ENCODE peak calls at places on chromosome 5, in five cellular contexts. One of them, this sample, is unnamed. For H3K36me3, the result is how much of the 10 kb centered on the place peaks cover.

GRCh38 chr5:122099060-122099790 is 21.2 kb upstream of the LOX start:
- DNase-seq in fibroblast of lung: peak
- DNase-seq in CD8-positive, alpha-beta T cell: no peak
- DNase-seq in CD4-positive, alpha-beta memory T cell: no peak
- DNase-seq in mammary epithelial cell: peak
- DNase-seq in this sample: no peak

GRCh38 chr5:88374391-88374790 is 105.7 kb upstream of the TMEM161B start:
- DNase-seq in CD8-positive, alpha-beta T cell: no peak
- DNase-seq in CD4-positive, alpha-beta memory T cell: no peak
- DNase-seq in fibroblast of lung: no peak
- DNase-seq in mammary epithelial cell: no peak
- DNase-seq in this sample: no peak

GRCh38 chr5:77358566-77359205 is 133.4 kb downstream of the WDR41 start:
- DNase-seq in mammary epithelial cell: peak
- DNase-seq in fibroblast of lung: peak
- DNase-seq in CD8-positive, alpha-beta T cell: no peak
- DNase-seq in CD4-positive, alpha-beta memory T cell: no peak
- DNase-seq in this sample: no peak

GRCh38 chr5:36730537-36731216 is 124.3 kb downstream of the SLC1A3 start:
- DNase-seq in mammary epithelial cell: no peak
- DNase-seq in CD4-positive, alpha-beta memory T cell: no peak
- DNase-seq in fibroblast of lung: no peak
- DNase-seq in CD8-positive, alpha-beta T cell: no peak
- DNase-seq in this sample: no peak

GRCh38 chr5:132003170-132003744 is 8.2 kb downstream of the ACSL6 start:
- DNase-seq in CD4-positive, alpha-beta memory T cell: no peak
- DNase-seq in mammary epithelial cell: no peak
- DNase-seq in fibroblast of lung: peak
- DNase-seq in CD8-positive, alpha-beta T cell: no peak
- DNase-seq in this sample: no peak

GRCh38 chr5:2709996-2710689 is 41.3 kb downstream of the IRX2 start:
- DNase-seq in CD4-positive, alpha-beta memory T cell: no peak
- DNase-seq in mammary epithelial cell: no peak
- DNase-seq in fibroblast of lung: no peak
- DNase-seq in CD8-positive, alpha-beta T cell: no peak
- DNase-seq in this sample: no peak

GRCh38 chr5:94777163-94777885 is 158.9 kb downstream of the SLF1 start:
- DNase-seq in CD8-positive, alpha-beta T cell: no peak
- DNase-seq in fibroblast of lung: peak
- DNase-seq in mammary epithelial cell: no peak
- DNase-seq in CD4-positive, alpha-beta memory T cell: no peak
- DNase-seq in this sample: peak

GRCh38 chr5:6780802-6781391 is 67.7 kb downstream of the TENT4A start:
- DNase-seq in fibroblast of lung: no peak
- DNase-seq in CD8-positive, alpha-beta T cell: no peak
- DNase-seq in CD4-positive, alpha-beta memory T cell: peak
- DNase-seq in mammary epithelial cell: no peak
- DNase-seq in this sample: peak

GRCh38 chr5:77452351-77452750 is 39.8 kb downstream of the WDR41 start:
- DNase-seq in CD4-positive, alpha-beta memory T cell: no peak
- DNase-seq in fibroblast of lung: peak
- DNase-seq in mammary epithelial cell: no peak
- DNase-seq in CD8-positive, alpha-beta T cell: no peak
- DNase-seq in this sample: no peak

GRCh38 chr5:28408186-28408585 is 1369.8 kb upstream of the CDH9 start:
- DNase-seq in fibroblast of lung: no peak
- DNase-seq in mammary epithelial cell: peak
- DNase-seq in CD8-positive, alpha-beta T cell: no peak
- DNase-seq in CD4-positive, alpha-beta memory T cell: no peak
- DNase-seq in this sample: no peak

GRCh38 chr5:93079046-93079445 is 502.0 kb downstream of the NR2F1-AS1 start:
- DNase-seq in mammary epithelial cell: no peak
- DNase-seq in CD4-positive, alpha-beta memory T cell: no peak
- DNase-seq in fibroblast of lung: no peak
- DNase-seq in CD8-positive, alpha-beta T cell: no peak
- DNase-seq in this sample: no peak

GRCh38 chr5:175853573-175854230 is 17.7 kb upstream of the CPLX2 start:
- DNase-seq in CD4-positive, alpha-beta memory T cell: no peak
- DNase-seq in fibroblast of lung: no peak
- DNase-seq in CD8-positive, alpha-beta T cell: no peak
- DNase-seq in mammary epithelial cell: no peak
- DNase-seq in this sample: no peak

GRCh38 chr5:100794844-100795243 is 108.2 kb downstream of the ST8SIA4 start:
- DNase-seq in CD8-positive, alpha-beta T cell: no peak
- DNase-seq in fibroblast of lung: no peak
- DNase-seq in mammary epithelial cell: no peak
- DNase-seq in CD4-positive, alpha-beta memory T cell: no peak
- DNase-seq in this sample: no peak

GRCh38 chr5:167208911-167209310 is 1082.5 kb upstream of the WWC1 start:
- DNase-seq in fibroblast of lung: no peak
- DNase-seq in CD4-positive, alpha-beta memory T cell: no peak
- DNase-seq in mammary epithelial cell: no peak
- DNase-seq in CD8-positive, alpha-beta T cell: no peak
- DNase-seq in this sample: no peak

GRCh38 chr5:40770764-40771163 is 15.0 kb upstream of the TTC33 start:
- DNase-seq in CD4-positive, alpha-beta memory T cell: no peak
- DNase-seq in CD8-positive, alpha-beta T cell: no peak
- DNase-seq in fibroblast of lung: no peak
- DNase-seq in mammary epithelial cell: no peak
- DNase-seq in this sample: no peak
- H3K36me3 ChIP-seq in CD4-positive, alpha-beta memory T cell: under half
- H3K36me3 ChIP-seq in CD8-positive, alpha-beta T cell: under half
- H3K36me3 ChIP-seq in fibroblast of lung: under half
- H3K36me3 ChIP-seq in mammary epithelial cell: under half
- H3K36me3 ChIP-seq in this sample: under half

GRCh38 chr5:140576776-140577201 is 12.2 kb downstream of the SLC35A4 start:
- DNase-seq in CD4-positive, alpha-beta memory T cell: no peak
- DNase-seq in fibroblast of lung: no peak
- DNase-seq in CD8-positive, alpha-beta T cell: no peak
- DNase-seq in mammary epithelial cell: no peak
- DNase-seq in this sample: no peak

GRCh38 chr5:140575309-140575708 is 10.7 kb downstream of the SLC35A4 start:
- DNase-seq in CD8-positive, alpha-beta T cell: no peak
- DNase-seq in mammary epithelial cell: peak
- DNase-seq in fibroblast of lung: peak
- DNase-seq in CD4-positive, alpha-beta memory T cell: no peak
- DNase-seq in this sample: no peak

GRCh38 chr5:140573683-140574082 is 9.1 kb downstream of the SLC35A4 start:
- DNase-seq in CD4-positive, alpha-beta memory T cell: no peak
- DNase-seq in CD8-positive, alpha-beta T cell: no peak
- DNase-seq in fibroblast of lung: no peak
- DNase-seq in mammary epithelial cell: no peak
- DNase-seq in this sample: no peak

GRCh38 chr5:140571105-140571504 is 6.5 kb downstream of the SLC35A4 start:
- DNase-seq in mammary epithelial cell: no peak
- DNase-seq in CD4-positive, alpha-beta memory T cell: no peak
- DNase-seq in fibroblast of lung: no peak
- DNase-seq in CD8-positive, alpha-beta T cell: no peak
- DNase-seq in this sample: no peak

DNA sequence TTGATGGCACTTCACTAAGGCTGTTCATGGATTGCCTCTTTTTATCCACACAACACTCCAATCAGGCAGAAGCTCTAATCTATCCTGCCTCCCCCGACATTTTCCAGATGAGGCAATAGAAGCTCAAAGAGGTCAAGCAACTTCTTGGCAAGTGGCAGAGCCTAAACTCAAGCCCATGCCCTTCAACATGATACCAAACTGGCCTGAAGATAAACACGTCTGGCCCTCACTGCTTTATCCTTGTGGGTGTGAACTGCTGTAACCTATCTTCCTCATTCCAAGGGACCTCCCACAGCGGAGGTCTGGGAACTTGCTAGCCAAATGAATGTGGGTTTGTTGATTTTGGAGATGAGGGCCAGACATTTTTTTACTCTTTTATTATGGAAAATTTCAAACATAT is 9.5 kb downstream of the SLC35A4 start:
- DNase-seq in fibroblast of lung: no peak
- DNase-seq in CD8-positive, alpha-beta T cell: no peak
- DNase-seq in mammary epithelial cell: no peak
- DNase-seq in CD4-positive, alpha-beta memory T cell: no peak
- DNase-seq in this sample: no peak
- H3K4me3 ChIP-seq in fibroblast of lung: no peak
- H3K4me3 ChIP-seq in CD8-positive, alpha-beta T cell: no peak
- H3K4me3 ChIP-seq in mammary epithelial cell: no peak
- H3K4me3 ChIP-seq in CD4-positive, alpha-beta memory T cell: no peak
- H3K4me3 ChIP-seq in this sample: no peak

GRCh38 chr5:149061341-149061740 is 1.5 kb downstream of the SH3TC2 start:
- DNase-seq in mammary epithelial cell: no peak
- DNase-seq in CD4-positive, alpha-beta memory T cell: no peak
- DNase-seq in CD8-positive, alpha-beta T cell: no peak
- DNase-seq in fibroblast of lung: no peak
- DNase-seq in this sample: no peak
- H3K36me3 ChIP-seq in mammary epithelial cell: under half
- H3K36me3 ChIP-seq in CD4-positive, alpha-beta memory T cell: under half
- H3K36me3 ChIP-seq in CD8-positive, alpha-beta T cell: under half
- H3K36me3 ChIP-seq in fibroblast of lung: under half
- H3K36me3 ChIP-seq in this sample: under half

GRCh38 chr5:173671121-173671949 is 54.9 kb upstream of the BOD1 start:
- DNase-seq in CD8-positive, alpha-beta T cell: no peak
- DNase-seq in CD4-positive, alpha-beta memory T cell: no peak
- DNase-seq in fibroblast of lung: peak
- DNase-seq in mammary epithelial cell: no peak
- DNase-seq in this sample: no peak
- H3K4me3 ChIP-seq in CD8-positive, alpha-beta T cell: no peak
- H3K4me3 ChIP-seq in CD4-positive, alpha-beta memory T cell: no peak
- H3K4me3 ChIP-seq in fibroblast of lung: no peak
- H3K4me3 ChIP-seq in mammary epithelial cell: no peak
- H3K4me3 ChIP-seq in this sample: no peak

DNA sequence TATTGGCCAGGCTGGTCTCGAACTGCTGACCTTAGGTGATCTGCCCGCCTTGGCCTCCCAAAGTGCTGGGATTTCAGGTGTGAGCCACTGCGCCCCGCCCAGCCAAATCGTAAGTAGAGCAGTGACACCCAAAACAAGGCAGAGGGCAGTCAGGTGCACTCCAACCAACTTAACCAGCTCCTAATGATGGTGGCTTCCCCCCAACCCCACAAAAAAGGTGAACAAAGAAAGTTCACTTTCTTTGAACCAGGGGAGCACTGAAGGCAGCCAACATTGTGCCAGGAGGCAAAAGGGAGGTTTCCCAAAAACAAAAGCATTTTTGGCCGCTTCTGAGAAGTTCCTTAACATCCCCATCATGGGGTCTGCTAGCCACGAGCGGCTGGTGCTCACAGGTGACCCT is 9.6 kb downstream of the GMCL2 start:
- DNase-seq in mammary epithelial cell: no peak
- DNase-seq in fibroblast of lung: no peak
- DNase-seq in CD8-positive, alpha-beta T cell: no peak
- DNase-seq in CD4-positive, alpha-beta memory T cell: no peak
- DNase-seq in this sample: no peak
- H3K36me3 ChIP-seq in mammary epithelial cell: under half
- H3K36me3 ChIP-seq in fibroblast of lung: under half
- H3K36me3 ChIP-seq in CD8-positive, alpha-beta T cell: under half
- H3K36me3 ChIP-seq in CD4-positive, alpha-beta memory T cell: under half
- H3K36me3 ChIP-seq in this sample: under half

GRCh38 chr5:1103093-1103492 is 8.8 kb downstream of the SLC12A7 start:
- DNase-seq in CD8-positive, alpha-beta T cell: no peak
- DNase-seq in mammary epithelial cell: no peak
- DNase-seq in CD4-positive, alpha-beta memory T cell: no peak
- DNase-seq in fibroblast of lung: no peak
- DNase-seq in this sample: no peak

GRCh38 chr5:1105350-1106265 is 6.3 kb downstream of the SLC12A7 start:
- DNase-seq in CD8-positive, alpha-beta T cell: peak
- DNase-seq in mammary epithelial cell: no peak
- DNase-seq in fibroblast of lung: no peak
- DNase-seq in CD4-positive, alpha-beta memory T cell: peak
- DNase-seq in this sample: no peak

GRCh38 chr5:1101991-1102713 is 9.7 kb downstream of the SLC12A7 start:
- DNase-seq in CD4-positive, alpha-beta memory T cell: no peak
- DNase-seq in CD8-positive, alpha-beta T cell: no peak
- DNase-seq in fibroblast of lung: no peak
- DNase-seq in mammary epithelial cell: no peak
- DNase-seq in this sample: no peak

GRCh38 chr5:1104327-1105006 is 7.4 kb downstream of the SLC12A7 start:
- DNase-seq in fibroblast of lung: no peak
- DNase-seq in mammary epithelial cell: no peak
- DNase-seq in CD8-positive, alpha-beta T cell: no peak
- DNase-seq in CD4-positive, alpha-beta memory T cell: peak
- DNase-seq in this sample: no peak

GRCh38 chr5:1103505-1104326 is 8.1 kb downstream of the SLC12A7 start:
- DNase-seq in fibroblast of lung: peak
- DNase-seq in CD4-positive, alpha-beta memory T cell: peak
- DNase-seq in mammary epithelial cell: no peak
- DNase-seq in CD8-positive, alpha-beta T cell: no peak
- DNase-seq in this sample: no peak
- H3K4me3 ChIP-seq in fibroblast of lung: no peak
- H3K4me3 ChIP-seq in CD4-positive, alpha-beta memory T cell: peak
- H3K4me3 ChIP-seq in mammary epithelial cell: no peak
- H3K4me3 ChIP-seq in CD8-positive, alpha-beta T cell: peak
- H3K4me3 ChIP-seq in this sample: no peak

DNA sequence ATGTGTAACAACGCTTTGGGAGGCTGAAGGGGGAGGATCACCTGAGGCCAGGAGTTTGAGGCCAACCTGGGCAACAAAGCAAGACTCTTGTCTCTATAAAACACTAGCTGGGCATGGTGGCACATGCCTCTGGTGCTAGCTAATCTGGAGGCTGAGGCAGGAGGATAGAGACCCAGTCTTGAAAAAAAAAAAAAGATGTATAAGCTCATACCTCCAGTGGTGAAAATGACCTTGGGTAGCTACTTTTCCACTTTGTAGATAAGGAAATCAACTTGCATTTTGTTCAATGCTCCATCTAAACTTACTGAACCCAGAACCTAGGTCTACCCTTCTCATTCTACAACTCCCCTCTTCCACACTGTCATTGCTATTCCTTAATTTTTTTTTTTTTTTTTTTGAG is 16.5 kb downstream of the ARRDC3 start:
- DNase-seq in CD8-positive, alpha-beta T cell: no peak
- DNase-seq in fibroblast of lung: no peak
- DNase-seq in CD4-positive, alpha-beta memory T cell: no peak
- DNase-seq in mammary epithelial cell: no peak
- DNase-seq in this sample: no peak
- H3K36me3 ChIP-seq in CD8-positive, alpha-beta T cell: under half
- H3K36me3 ChIP-seq in fibroblast of lung: under half
- H3K36me3 ChIP-seq in CD4-positive, alpha-beta memory T cell: under half
- H3K36me3 ChIP-seq in mammary epithelial cell: under half
- H3K36me3 ChIP-seq in this sample: under half

DNA sequence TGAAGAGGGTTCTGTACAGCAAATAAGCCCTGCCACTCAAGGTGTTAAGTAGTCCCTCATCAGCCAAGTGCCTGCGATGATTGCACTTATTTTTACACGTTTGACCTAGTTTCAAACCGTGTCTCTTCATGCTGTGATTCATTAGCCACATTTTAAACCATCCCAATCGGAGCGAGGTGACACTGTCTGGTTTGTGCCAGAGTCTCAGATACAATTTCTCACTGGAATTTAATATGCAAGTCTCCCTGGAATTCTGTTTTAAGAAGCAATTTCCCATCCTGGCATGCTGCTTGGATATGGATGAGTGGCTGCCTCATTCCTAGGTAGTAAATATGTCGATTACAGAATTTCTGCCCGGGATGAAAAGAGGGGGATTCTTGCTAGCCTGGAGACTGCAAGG is 1.6 kb downstream of the INSYN2B start:
- DNase-seq in CD4-positive, alpha-beta memory T cell: no peak
- DNase-seq in CD8-positive, alpha-beta T cell: no peak
- DNase-seq in fibroblast of lung: no peak
- DNase-seq in mammary epithelial cell: no peak
- DNase-seq in this sample: no peak
- H3K4me3 ChIP-seq in CD4-positive, alpha-beta memory T cell: no peak
- H3K4me3 ChIP-seq in CD8-positive, alpha-beta T cell: no peak
- H3K4me3 ChIP-seq in fibroblast of lung: peak
- H3K4me3 ChIP-seq in mammary epithelial cell: peak
- H3K4me3 ChIP-seq in this sample: no peak